ENCODE peak calls at places on chromosomes 1 and 21, in four cellular contexts. One of them, this sample, is unnamed.

GRCh38 chr1:2312589-2313301 is 78.6 kb downstream of the MORN1 start:
- DNase-seq in T47D: no peak
- DNase-seq in ovary: peak
- DNase-seq in A673: no peak
- DNase-seq in this sample: no peak

GRCh38 chr1:101251504-101251903 is 14.7 kb downstream of the S1PR1 start:
- DNase-seq in T47D: no peak
- DNase-seq in ovary: no peak
- DNase-seq in A673: no peak
- DNase-seq in this sample: no peak

GRCh38 chr1:85801520-85801919 is 93.3 kb upstream of the ZNHIT6 start:
- DNase-seq in A673: no peak
- DNase-seq in T47D: no peak
- DNase-seq in ovary: no peak
- DNase-seq in this sample: peak

GRCh38 chr1:208047476-208047934 is 136.6 kb upstream of the CD34 start:
- DNase-seq in A673: no peak
- DNase-seq in T47D: no peak
- DNase-seq in ovary: peak
- DNase-seq in this sample: no peak

GRCh38 chr1:198633675-198634121 is 5.1 kb upstream of the PTPRC start:
- DNase-seq in A673: no peak
- DNase-seq in ovary: no peak
- DNase-seq in T47D: no peak
- DNase-seq in this sample: no peak

GRCh38 chr1:223338811-223339746 is 24.9 kb downstream of the SUSD4 start:
- DNase-seq in T47D: no peak
- DNase-seq in A673: no peak
- DNase-seq in ovary: no peak
- DNase-seq in this sample: no peak

GRCh38 chr1:212712451-212713303 is 13.0 kb upstream of the BATF3 start:
- DNase-seq in ovary: no peak
- DNase-seq in A673: peak
- DNase-seq in T47D: no peak
- DNase-seq in this sample: no peak

GRCh38 chr1:150466964-150467363 is 20.3 kb upstream of the TARS2 start:
- DNase-seq in A673: no peak
- DNase-seq in T47D: no peak
- DNase-seq in ovary: no peak
- DNase-seq in this sample: no peak

GRCh38 chr1:201127755-201128455 is 921 bp upstream of the ASCL5 start:
- DNase-seq in T47D: no peak
- DNase-seq in ovary: no peak
- DNase-seq in A673: no peak
- DNase-seq in this sample: no peak

GRCh38 chr1:209601809-209602657 is 18.5 kb downstream of the CAMK1G start:
- DNase-seq in A673: peak
- DNase-seq in ovary: peak
- DNase-seq in T47D: peak
- DNase-seq in this sample: peak

GRCh38 chr1:9439074-9439761 is 100.0 kb upstream of the SLC25A33 start:
- DNase-seq in A673: no peak
- DNase-seq in T47D: peak
- DNase-seq in ovary: no peak
- DNase-seq in this sample: no peak

GRCh38 chr1:77044133-77044849 is 174.9 kb downstream of the PIGK start:
- DNase-seq in ovary: no peak
- DNase-seq in T47D: no peak
- DNase-seq in A673: no peak
- DNase-seq in this sample: no peak

GRCh38 chr1:153567621-153568366 is 2.1 kb upstream of the S100A2 start:
- DNase-seq in A673: peak
- DNase-seq in T47D: no peak
- DNase-seq in ovary: no peak
- DNase-seq in this sample: peak

GRCh38 chr21:44686000-44686781 is 4.2 kb upstream of the KRTAP12-1 start:
- DNase-seq in A673: peak
- DNase-seq in T47D: no peak
- DNase-seq in ovary: no peak
- DNase-seq in this sample: no peak

GRCh38 chr21:26448751-26449150 is 124.3 kb downstream of the CYYR1 start:
- DNase-seq in A673: no peak
- DNase-seq in ovary: no peak
- DNase-seq in T47D: no peak
- DNase-seq in this sample: no peak

GRCh38 chr1:183291216-183291762 is 105.2 kb downstream of the LAMC2 start:
- DNase-seq in ovary: no peak
- DNase-seq in T47D: no peak
- DNase-seq in A673: no peak
- DNase-seq in this sample: no peak

GRCh38 chr1:91689586-91690481 is 189.2 kb downstream of the CDC7 start:
- DNase-seq in ovary: peak
- DNase-seq in A673: no peak
- DNase-seq in T47D: no peak
- DNase-seq in this sample: no peak

GRCh38 chr1:185439727-185440415 is 122.8 kb upstream of the IVNS1ABP start:
- DNase-seq in ovary: no peak
- DNase-seq in T47D: peak
- DNase-seq in A673: peak
- DNase-seq in this sample: no peak

GRCh38 chr1:59692591-59692990 is 122.2 kb upstream of the HOOK1 start:
- DNase-seq in T47D: no peak
- DNase-seq in ovary: no peak
- DNase-seq in A673: peak
- DNase-seq in this sample: no peak

GRCh38 chr1:236904874-236905741 is 99.1 kb downstream of the MT1HL1 start:
- DNase-seq in ovary: no peak
- DNase-seq in T47D: no peak
- DNase-seq in A673: peak
- DNase-seq in this sample: peak

GRCh38 chr1:214306270-214306669 is 25.3 kb downstream of the SMYD2 start:
- DNase-seq in ovary: no peak
- DNase-seq in A673: no peak
- DNase-seq in T47D: no peak
- DNase-seq in this sample: no peak

GRCh38 chr1:67850611-67851075 is 17.4 kb upstream of the GNG12 start:
- DNase-seq in ovary: peak
- DNase-seq in T47D: peak
- DNase-seq in A673: peak
- DNase-seq in this sample: peak

GRCh38 chr1:42003433-42003832 is 84.7 kb upstream of the HIVEP3 start:
- DNase-seq in T47D: peak
- DNase-seq in ovary: no peak
- DNase-seq in A673: peak
- DNase-seq in this sample: no peak

GRCh38 chr1:228487336-228488106 is at the start of gene RNF187:
- DNase-seq in T47D: no peak
- DNase-seq in ovary: peak
- DNase-seq in A673: peak
- DNase-seq in this sample: no peak

GRCh38 chr21:10272216-10272615 is 249.2 kb upstream of the TPTE start:
- DNase-seq in T47D: no peak
- DNase-seq in A673: no peak
- DNase-seq in ovary: no peak
- DNase-seq in this sample: no peak

GRCh38 chr1:2003564-2004131 is at the start of gene CFAP74:
- DNase-seq in ovary: no peak
- DNase-seq in A673: peak
- DNase-seq in T47D: no peak
- DNase-seq in this sample: no peak

GRCh38 chr1:100366209-100366525 is 13.9 kb downstream of the CDC14A start:
- DNase-seq in T47D: no peak
- DNase-seq in A673: no peak
- DNase-seq in ovary: no peak
- DNase-seq in this sample: no peak

GRCh38 chr1:117600966-117601365 is 4.9 kb upstream of the TENT5C start:
- DNase-seq in ovary: no peak
- DNase-seq in T47D: no peak
- DNase-seq in A673: no peak
- DNase-seq in this sample: no peak

GRCh38 chr1:32619701-32620485 is 30.5 kb downstream of the ZBTB8OS start:
- DNase-seq in A673: peak
- DNase-seq in ovary: no peak
- DNase-seq in T47D: peak
- DNase-seq in this sample: no peak

GRCh38 chr1:38015978-38016640 is 3.6 kb downstream of the UTP11 start:
- DNase-seq in ovary: no peak
- DNase-seq in A673: no peak
- DNase-seq in T47D: no peak
- DNase-seq in this sample: no peak

GRCh38 chr1:119008483-119009299 is 20.5 kb upstream of the TBX15 start:
- DNase-seq in T47D: peak
- DNase-seq in A673: peak
- DNase-seq in ovary: no peak
- DNase-seq in this sample: peak

GRCh38 chr1:17452686-17453085 is 13.2 kb upstream of the RCC2 start:
- DNase-seq in T47D: no peak
- DNase-seq in ovary: no peak
- DNase-seq in A673: no peak
- DNase-seq in this sample: no peak

GRCh38 chr21:37436180-37436579 is 69.6 kb downstream of the DYRK1A start:
- DNase-seq in ovary: no peak
- DNase-seq in T47D: no peak
- DNase-seq in A673: no peak
- DNase-seq in this sample: no peak

GRCh38 chr1:197159461-197159860 is 13.0 kb upstream of the ASPM start:
- DNase-seq in T47D: no peak
- DNase-seq in ovary: no peak
- DNase-seq in A673: no peak
- DNase-seq in this sample: no peak

This sample was measured in Panc1.